ENCODE peak calls at places on chromosomes 13 and 19, in six cellular contexts. V, P, I, A, J and H are unnamed samples.
A peak's percentile ranks its signal among the peaks of the same experiment; 100 is the strongest.

GRCh38 chr13:114106526-114106925 is 25.9 kb downstream of the RASA3 start:
- DNase-seq in V (no peak), P (no peak), I (no peak), A (no peak), J (no peak), H (peak; percentile 18)

GRCh38 chr13:20901668-20902437 is 693 bp downstream of the XPO4 start:
- DNase-seq in V (peak; percentile 29), P (peak; percentile 22), I (peak; percentile 55), A (no peak), J (peak; percentile 40), H (peak; percentile 31)

GRCh38 chr13:22483276-22483675 is 697.5 kb upstream of the SGCG start:
- DNase-seq in V (no peak), P (no peak), I (no peak), A (no peak), J (no peak), H (no peak)

GRCh38 chr19:51422053-51422448 is 4.6 kb upstream of the SIGLEC10 start:
- DNase-seq in V (peak; percentile 73), P (peak; percentile 86), I (peak; percentile 96), A (peak; percentile 100), J (peak; percentile 56), H (peak; percentile 93)

GRCh38 chr19:48444933-48445194 is 919 bp upstream of the GRWD1 start:
- DNase-seq in V (no peak), P (no peak), I (no peak), A (no peak), J (no peak), H (no peak)

GRCh38 chr13:97742084-97742483 is 211.4 kb upstream of the IPO5 start:
- DNase-seq in V (no peak), P (no peak), I (no peak), A (no peak), J (no peak), H (no peak)

GRCh38 chr13:73200432-73200831 is 141.6 kb downstream of the KLF5 start:
- DNase-seq in V (peak; percentile 36), P (no peak), I (no peak), A (no peak), J (no peak), H (no peak)

GRCh38 chr13:73060251-73061160 is 1.7 kb downstream of the KLF5 start:
- DNase-seq in V (peak; percentile 30), P (peak; percentile 14), I (peak; percentile 60), A (no peak), J (no peak), H (peak; percentile 29)

GRCh38 chr13:51704399-51705306 is 99.3 kb downstream of the DHRS12 start:
- DNase-seq in V (no peak), P (no peak), I (no peak), A (no peak), J (no peak), H (no peak)

GRCh38 chr13:58919551-58919950 is 1244.2 kb downstream of the DIAPH3 start:
- DNase-seq in V (no peak), P (no peak), I (no peak), A (no peak), J (no peak), H (no peak)

GRCh38 chr13:34420975-34421719 is 520.9 kb upstream of the NBEA start:
- DNase-seq in V (no peak), P (no peak), I (peak; percentile 7), A (no peak), J (no peak), H (no peak)

DNA sequence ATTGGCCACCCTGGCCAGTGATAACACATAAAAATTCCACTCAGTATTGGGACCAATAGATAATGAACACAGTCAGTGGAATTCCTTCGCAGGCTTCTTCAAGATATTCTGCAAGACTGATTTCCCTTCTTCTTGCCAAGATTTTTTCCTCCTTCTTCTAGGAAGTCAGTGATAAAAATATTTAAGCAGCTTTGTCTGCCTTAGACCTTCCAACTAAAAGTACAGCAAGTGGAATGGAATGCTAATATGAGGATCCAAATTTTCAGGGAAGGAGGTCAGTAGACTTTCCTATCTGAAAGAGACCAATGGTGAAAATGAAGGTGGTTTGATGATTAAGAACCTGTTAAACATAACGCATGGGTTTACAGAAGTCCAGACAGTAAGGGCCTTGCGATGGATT is 9.6 kb downstream of the STARD13 start:
- DNase-seq in V (no peak), P (no peak), I (no peak), A (no peak), J (no peak), H (no peak)
- H3K4me1 ChIP-seq in V (peaks cover 94% of the 10 kb centered on the region), P (peaks cover 62% of the 10 kb centered on the region), I (peaks cover 68% of the 10 kb centered on the region), A (no peaks in the 10 kb centered on the region), J (no peaks in the 10 kb centered on the region), H (peaks cover 92% of the 10 kb centered on the region)

GRCh38 chr19:6219147-6219525 is 60.6 kb downstream of the MLLT1 start:
- DNase-seq in V (no peak), P (no peak), I (no peak), A (no peak), J (no peak), H (peak; percentile 8)
- H3K4me1 ChIP-seq in V (peaks cover 20% of the 10 kb centered on the region), P (peaks cover 62% of the 10 kb centered on the region), I (no peaks in the 10 kb centered on the region), A (peaks cover 17% of the 10 kb centered on the region), J (no peaks in the 10 kb centered on the region), H (peaks cover 40% of the 10 kb centered on the region)

GRCh38 chr19:11339254-11340098 is at the start of gene RAB3D:
- DNase-seq in V (peak; percentile 97), P (peak; percentile 95), I (peak; percentile 95), A (peak; percentile 94), J (peak; percentile 59), H (peak; percentile 95)

GRCh38 chr19:11346104-11346940 is at the start of the genes CCDC159 and TMEM205:
- DNase-seq in V (peak; percentile 99), P (peak; percentile 97), I (peak; percentile 100), A (peak; percentile 96), J (peak; percentile 99), H (peak; percentile 98)

GRCh38 chr19:11338569-11339253 is 746 bp downstream of the RAB3D start:
- DNase-seq in V (no peak), P (no peak), I (peak; percentile 44), A (no peak), J (no peak), H (peak; percentile 2)

GRCh38 chr19:11345122-11345752 is 831 bp downstream of the TMEM205 start:
- DNase-seq in V (peak; percentile 28), P (no peak), I (peak; percentile 63), A (no peak), J (no peak), H (no peak)

DNA sequence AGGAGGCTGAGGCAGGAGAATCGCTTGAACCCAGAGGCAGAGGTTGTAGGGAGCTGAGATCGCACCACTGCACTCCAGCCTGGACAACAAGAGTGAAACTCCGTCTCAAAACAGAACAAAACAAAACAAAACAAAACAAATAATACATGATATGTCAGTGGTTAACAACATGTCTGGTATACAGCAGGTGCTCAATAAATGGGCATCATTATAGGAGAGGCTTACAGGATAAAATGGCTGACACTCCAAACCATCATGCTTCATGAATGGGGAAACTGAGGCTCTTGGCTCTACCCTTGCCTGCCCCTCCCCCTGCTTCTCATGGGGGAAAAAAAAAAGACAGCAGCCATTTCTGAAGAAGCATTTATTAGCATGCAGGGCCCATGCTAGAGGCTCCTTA is 3.0 kb upstream of the RAB3D start:
- DNase-seq in V (no peak), P (no peak), I (no peak), A (no peak), J (no peak), H (no peak)
- H3K4me1 ChIP-seq in V (peaks cover 46% of the 10 kb centered on the region), P (peaks cover 23% of the 10 kb centered on the region), I (peaks cover 45% of the 10 kb centered on the region), A (peaks cover 14% of the 10 kb centered on the region), J (peaks cover 39% of the 10 kb centered on the region), H (peaks cover 28% of the 10 kb centered on the region)

DNA sequence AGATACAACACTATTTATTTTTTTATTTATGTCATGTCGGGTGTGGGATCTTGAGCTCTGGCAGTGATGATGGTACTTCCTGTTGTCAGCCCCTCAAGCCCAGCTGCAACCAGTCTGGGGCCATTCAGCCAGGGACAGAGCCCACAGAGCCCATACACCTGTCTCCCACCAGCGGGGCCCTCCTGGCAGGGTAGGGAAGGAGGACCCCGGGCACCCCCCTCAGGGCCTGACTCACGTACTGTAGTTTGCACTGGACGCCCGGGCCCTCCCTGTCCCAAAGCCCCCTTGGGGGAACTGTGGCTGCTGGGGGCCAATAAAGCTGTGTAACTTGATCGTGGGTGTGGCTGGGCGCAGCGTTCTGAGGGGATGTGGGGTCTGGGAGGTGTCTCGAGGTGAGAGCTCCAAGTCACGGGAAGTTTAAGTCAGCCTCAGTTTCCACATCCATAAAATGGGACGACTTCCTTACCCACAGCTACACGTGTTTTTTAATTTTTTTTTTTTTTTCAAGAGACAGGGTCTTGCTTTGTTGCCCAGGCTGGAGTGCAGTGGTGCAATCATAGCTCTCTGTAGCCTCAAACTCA is 9.5 kb downstream of the ATG4D start:
- DNase-seq in V (no peak), P (no peak), I (no peak), A (no peak), J (no peak), H (no peak)
- H3K4me1 ChIP-seq in V (no peaks in the 10 kb centered on the region), P (no peaks in the 10 kb centered on the region), I (no peaks in the 10 kb centered on the region), A (no peaks in the 10 kb centered on the region), J (peaks cover 41% of the 10 kb centered on the region), H (no peaks in the 10 kb centered on the region)

GRCh38 chr19:1859319-1859718 is 4.1 kb downstream of the KLF16 start:
- DNase-seq in V (peak; percentile 13), P (no peak), I (no peak), A (peak; percentile 56), J (no peak), H (no peak)
- H3K4me1 ChIP-seq in V (peaks cover 73% of the 10 kb centered on the region), P (peaks cover 72% of the 10 kb centered on the region), I (peaks cover 15% of the 10 kb centered on the region), A (peaks cover 63% of the 10 kb centered on the region), J (peaks cover 64% of the 10 kb centered on the region), H (peaks cover 85% of the 10 kb centered on the region)

DNA sequence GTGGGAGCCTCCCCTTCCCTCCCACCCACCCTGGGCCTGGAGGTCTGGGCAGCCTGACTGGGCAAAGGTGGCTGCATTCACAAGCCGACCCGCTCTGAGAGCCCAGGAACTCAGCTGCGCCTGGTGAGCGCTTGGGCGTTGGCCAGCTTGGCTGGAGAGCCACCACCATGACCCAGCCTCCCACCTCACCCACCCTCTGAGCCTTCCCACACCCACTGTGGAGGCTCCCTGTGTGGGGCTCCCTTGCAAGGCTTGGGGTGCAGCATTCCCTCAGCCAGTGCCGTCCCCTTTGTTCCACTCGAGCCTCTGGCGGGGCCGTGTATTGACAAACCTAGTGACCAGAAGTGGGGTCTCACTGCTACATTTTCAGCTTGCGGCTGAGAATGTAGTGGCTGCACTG is 15.0 kb upstream of the QTRT1 start:
- DNase-seq in V (no peak), P (no peak), I (no peak), A (no peak), J (no peak), H (no peak)
- H3K4me1 ChIP-seq in V (no peaks in the 10 kb centered on the region), P (peaks cover 12% of the 10 kb centered on the region), I (no peaks in the 10 kb centered on the region), A (no peaks in the 10 kb centered on the region), J (no peaks in the 10 kb centered on the region), H (peaks cover 14% of the 10 kb centered on the region)

GRCh38 chr19:10660346-10660745 is 6.2 kb downstream of the ILF3 start:
- DNase-seq in V (no peak), P (no peak), I (peak; percentile 41), A (no peak), J (no peak), H (no peak)
- H3K4me1 ChIP-seq in V (peaks cover 52% of the 10 kb centered on the region), P (peaks cover 56% of the 10 kb centered on the region), I (peaks cover 24% of the 10 kb centered on the region), A (peaks cover 5% of the 10 kb centered on the region), J (peaks cover 41% of the 10 kb centered on the region), H (peaks cover 7% of the 10 kb centered on the region)

DNA sequence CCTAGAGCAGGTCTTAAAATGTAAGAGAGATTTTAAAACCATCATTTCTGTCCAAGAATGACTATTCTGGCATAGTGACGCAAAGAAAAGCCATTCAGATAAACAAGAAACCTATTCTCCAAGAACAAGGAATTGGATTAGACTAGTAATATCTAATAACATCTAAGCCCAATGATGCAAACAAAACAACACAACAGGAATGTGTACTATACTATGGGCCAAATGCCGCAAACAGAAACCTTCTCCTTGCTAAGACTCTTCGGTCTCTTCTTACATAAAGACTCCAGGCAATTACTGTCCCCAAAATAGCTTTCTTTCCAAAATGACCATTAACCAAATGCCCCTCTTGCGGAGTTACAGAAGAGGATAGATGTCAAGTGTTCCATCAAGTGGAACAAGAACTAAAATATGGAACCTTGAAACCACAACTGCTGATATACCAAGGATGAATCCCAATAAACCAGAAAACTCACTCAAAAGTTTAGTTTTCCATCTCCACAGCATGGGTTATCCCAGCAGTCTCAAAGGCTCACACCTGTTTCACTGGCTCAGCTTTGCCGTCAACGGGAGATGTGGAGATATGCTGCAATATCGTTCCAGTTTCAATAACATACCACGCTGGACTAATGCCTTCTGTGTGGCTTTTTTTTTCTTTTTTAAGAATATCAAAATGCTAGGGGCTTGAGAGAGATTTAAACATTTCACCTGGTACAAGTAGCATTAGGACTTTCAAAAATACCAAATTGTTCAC is 76.2 kb downstream of the FOXO1 start:
- DNase-seq in V (no peak), P (no peak), I (no peak), A (no peak), J (no peak), H (no peak)
- H3K4me1 ChIP-seq in V (peaks cover 68% of the 10 kb centered on the region), P (peaks cover 70% of the 10 kb centered on the region), I (peaks cover 21% of the 10 kb centered on the region), A (peaks cover 15% of the 10 kb centered on the region), J (peaks cover 83% of the 10 kb centered on the region), H (peaks cover 40% of the 10 kb centered on the region)